ENCODE peak calls at places on chromosomes 7 and 10, in nine cellular contexts. S is GM10248, O is body of pancreas, K is PC-3, F is fibroblast of the aortic adventitia, N is HFFc6, L is uterus, Z is adrenal gland, Q is lung. V is an unnamed sample.

GRCh38 chr7:69126896-69127479 is 471.3 kb upstream of the AUTS2 start:
- DNase-seq in S (no peak), O (no peak), K (no peak), F (no peak), N (no peak), L (no peak), Z (no peak), Q (no peak), V (no peak)

GRCh38 chr7:57449904-57450303 is at the start of gene ZNF716:
- DNase-seq in S (no peak), O (no peak), K (no peak), F (no peak), N (no peak), L (no peak), Z (no peak), Q (no peak), V (no peak)

GRCh38 chr7:135685306-135686084 is 23.2 kb downstream of the STMP1 start:
- DNase-seq in S (no peak), O (no peak), K (no peak), F (no peak), N (peak), L (no peak), Z (no peak), Q (no peak), V (no peak)

GRCh38 chr7:30765359-30765758 is 5.9 kb upstream of the MINDY4 start:
- DNase-seq in S (no peak), O (no peak), K (no peak), F (no peak), N (no peak), L (no peak), Z (no peak), Q (no peak), V (peak)

GRCh38 chr7:94088560-94088959 is 84.4 kb upstream of the BET1 start:
- DNase-seq in S (no peak), O (no peak), K (no peak), F (peak), N (no peak), L (no peak), Z (no peak), Q (no peak), V (no peak)

GRCh38 chr10:25467861-25468260 is 293.1 kb downstream of the GPR158 start:
- DNase-seq in S (no peak), O (no peak), K (no peak), F (no peak), N (no peak), L (no peak), Z (no peak), Q (no peak), V (no peak)

GRCh38 chr10:69382382-69383117 is 34.2 kb downstream of the TACR2 start:
- DNase-seq in S (no peak), O (no peak), K (peak), F (peak), N (peak), L (peak), Z (no peak), Q (no peak), V (no peak)

GRCh38 chr7:44259547-44260457 is 59.0 kb downstream of the YKT6 start:
- DNase-seq in S (no peak), O (peak), K (peak), F (peak), N (peak), L (peak), Z (peak), Q (peak), V (peak)

GRCh38 chr10:2921956-2922680 is 145.2 kb upstream of the PFKP start:
- DNase-seq in S (no peak), O (no peak), K (peak), F (no peak), N (no peak), L (no peak), Z (no peak), Q (no peak), V (no peak)

GRCh38 chr7:17069146-17069545 is 187.4 kb upstream of the AGR3 start:
- DNase-seq in S (peak), O (no peak), K (no peak), F (no peak), N (no peak), L (no peak), Z (no peak), Q (no peak), V (no peak)

GRCh38 chr7:435518-436366 is 83.9 kb downstream of the PDGFA start:
- DNase-seq in S (no peak), O (no peak), K (peak), F (peak), N (no peak), L (no peak), Z (no peak), Q (no peak), V (no peak)

GRCh38 chr10:31322647-31323046 is 3.6 kb downstream of the ZEB1 start:
- DNase-seq in S (peak), O (no peak), K (no peak), F (peak), N (no peak), L (no peak), Z (no peak), Q (no peak), V (no peak)

GRCh38 chr7:129947701-129948100 is 5.1 kb downstream of the UBE2H start:
- DNase-seq in S (no peak), O (no peak), K (no peak), F (peak), N (no peak), L (no peak), Z (peak), Q (no peak), V (peak)

GRCh38 chr7:157077986-157078644 is 60.6 kb upstream of the UBE3C start:
- DNase-seq in S (no peak), O (no peak), K (no peak), F (no peak), N (no peak), L (no peak), Z (peak), Q (no peak), V (no peak)

GRCh38 chr7:151306860-151307259 is 34.8 kb upstream of the NUB1 start:
- DNase-seq in S (peak), O (no peak), K (no peak), F (no peak), N (no peak), L (no peak), Z (no peak), Q (no peak), V (peak)

GRCh38 chr10:35225204-35225603 is 98.6 kb downstream of the CREM start:
- DNase-seq in S (no peak), O (no peak), K (peak), F (no peak), N (no peak), L (no peak), Z (no peak), Q (no peak), V (no peak)

GRCh38 chr7:12715372-12716133 is 28.1 kb downstream of the ARL4A start:
- DNase-seq in S (no peak), O (no peak), K (peak), F (peak), N (peak), L (peak), Z (peak), Q (peak), V (peak)

GRCh38 chr7:152853236-152853635 is 93.7 kb downstream of the ACTR3B start:
- DNase-seq in S (no peak), O (no peak), K (no peak), F (no peak), N (no peak), L (no peak), Z (no peak), Q (no peak), V (no peak)

GRCh38 chr7:27917774-27918314 is 177.9 kb downstream of the TAX1BP1 start:
- DNase-seq in S (no peak), O (no peak), K (peak), F (peak), N (peak), L (no peak), Z (no peak), Q (no peak), V (no peak)

GRCh38 chr10:93454146-93454545 is 28.0 kb downstream of the MYOF start:
- DNase-seq in S (no peak), O (no peak), K (no peak), F (no peak), N (no peak), L (no peak), Z (no peak), Q (no peak), V (no peak)

GRCh38 chr10:3853547-3853989 is 68.6 kb upstream of the KLF6 start:
- DNase-seq in S (no peak), O (peak), K (peak), F (peak), N (peak), L (peak), Z (no peak), Q (peak), V (no peak)

GRCh38 chr10:49001861-49002675 is 62.4 kb upstream of the LRRC18 start:
- DNase-seq in S (no peak), O (no peak), K (no peak), F (no peak), N (no peak), L (no peak), Z (peak), Q (no peak), V (no peak)

GRCh38 chr7:73822319-73823173 is 8.2 kb upstream of the CLDN4 start:
- DNase-seq in S (no peak), O (no peak), K (peak), F (peak), N (peak), L (peak), Z (peak), Q (no peak), V (peak)

GRCh38 chr10:13272164-13272571 is 27.7 kb downstream of the PHYH start:
- DNase-seq in S (no peak), O (no peak), K (no peak), F (peak), N (no peak), L (peak), Z (peak), Q (peak), V (no peak)

GRCh38 chr7:93382362-93382761 is 150.2 kb downstream of the VPS50 start:
- DNase-seq in S (no peak), O (no peak), K (no peak), F (no peak), N (no peak), L (no peak), Z (no peak), Q (no peak), V (no peak)

GRCh38 chr10:7494034-7494433 is 83.2 kb upstream of the SFMBT2 start:
- DNase-seq in S (no peak), O (no peak), K (no peak), F (no peak), N (no peak), L (no peak), Z (no peak), Q (no peak), V (no peak)

GRCh38 chr7:43647772-43648643 is 65.1 kb downstream of the STK17A start:
- DNase-seq in S (peak), O (peak), K (peak), F (peak), N (peak), L (peak), Z (peak), Q (peak), V (no peak)

GRCh38 chr10:7157091-7157490 is 253.7 kb downstream of the SFMBT2 start:
- DNase-seq in S (no peak), O (no peak), K (no peak), F (no peak), N (no peak), L (no peak), Z (no peak), Q (no peak), V (no peak)

GRCh38 chr10:14698487-14699170 is 76.1 kb downstream of the FAM107B start:
- DNase-seq in S (no peak), O (no peak), K (peak), F (peak), N (peak), L (no peak), Z (peak), Q (no peak), V (no peak)

GRCh38 chr7:151194188-151194587 is 7.1 kb upstream of the ASB10 start:
- DNase-seq in S (no peak), O (no peak), K (no peak), F (no peak), N (no peak), L (no peak), Z (no peak), Q (no peak), V (no peak)

GRCh38 chr10:86363184-86363832 is 3.3 kb downstream of the GRID1 start:
- DNase-seq in S (peak), O (no peak), K (no peak), F (no peak), N (no peak), L (no peak), Z (peak), Q (no peak), V (no peak)

GRCh38 chr10:72086466-72087391 is 1.6 kb downstream of the SPOCK2 start:
- DNase-seq in S (peak), O (no peak), K (no peak), F (no peak), N (no peak), L (peak), Z (peak), Q (no peak), V (no peak)
- TF ChIP-seq CTCF in S (no peak), O (no peak), K (no peak), F (no peak), N (no peak), L (no peak), Z (peak), Q (no peak), V (no peak)

GRCh38 chr10:130028465-130028819 is 64.4 kb upstream of the EBF3 start:
- DNase-seq in S (no peak), O (no peak), K (no peak), F (no peak), N (no peak), L (no peak), Z (no peak), Q (no peak), V (no peak)
- TF ChIP-seq CTCF in S (no peak), O (no peak), K (no peak), F (no peak), N (no peak), L (no peak), Z (no peak), Q (no peak), V (no peak)

GRCh38 chr10:28248092-28248491 is 54.8 kb downstream of the MPP7 start:
- DNase-seq in S (no peak), O (no peak), K (no peak), F (peak), N (no peak), L (no peak), Z (no peak), Q (no peak), V (no peak)

GRCh38 chr10:28253174-28253783 is 49.6 kb downstream of the MPP7 start:
- DNase-seq in S (no peak), O (no peak), K (no peak), F (no peak), N (no peak), L (no peak), Z (no peak), Q (no peak), V (no peak)

GRCh38 chr10:28249512-28249911 is 53.4 kb downstream of the MPP7 start:
- DNase-seq in S (no peak), O (no peak), K (no peak), F (no peak), N (no peak), L (no peak), Z (no peak), Q (no peak), V (no peak)

GRCh38 chr10:28250358-28250757 is 52.5 kb downstream of the MPP7 start:
- DNase-seq in S (no peak), O (no peak), K (no peak), F (no peak), N (no peak), L (no peak), Z (no peak), Q (no peak), V (no peak)

GRCh38 chr10:28250782-28251181 is 52.1 kb downstream of the MPP7 start:
- DNase-seq in S (no peak), O (no peak), K (peak), F (peak), N (peak), L (no peak), Z (no peak), Q (no peak), V (no peak)
- TF ChIP-seq CTCF in S (peak), O (peak), K (peak), F (peak), N (peak), L (peak), Z (peak), Q (no peak), V (peak)

GRCh38 chr10:119644215-119644826 is 6.9 kb upstream of the BAG3 start:
- DNase-seq in S (no peak), O (no peak), K (no peak), F (no peak), N (no peak), L (no peak), Z (no peak), Q (no peak), V (no peak)
- TF ChIP-seq CTCF in S (no peak), O (no peak), K (peak), F (no peak), N (no peak), L (no peak), Z (peak), Q (no peak), V (no peak)

GRCh38 chr10:78850611-78851010 is 218.2 kb upstream of the ZMIZ1 start:
- DNase-seq in S (no peak), O (no peak), K (no peak), F (no peak), N (no peak), L (no peak), Z (no peak), Q (no peak), V (no peak)

GRCh38 chr10:78852447-78852846 is 216.3 kb upstream of the ZMIZ1 start:
- DNase-seq in S (no peak), O (no peak), K (no peak), F (no peak), N (no peak), L (no peak), Z (peak), Q (no peak), V (peak)

GRCh38 chr10:78853864-78854263 is 214.9 kb upstream of the ZMIZ1 start:
- DNase-seq in S (no peak), O (no peak), K (no peak), F (no peak), N (no peak), L (no peak), Z (no peak), Q (no peak), V (no peak)

GRCh38 chr10:78851652-78852051 is 217.1 kb upstream of the ZMIZ1 start:
- DNase-seq in S (no peak), O (no peak), K (no peak), F (no peak), N (no peak), L (no peak), Z (peak), Q (no peak), V (no peak)

GRCh38 chr10:78852856-78853255 is 215.9 kb upstream of the ZMIZ1 start:
- DNase-seq in S (no peak), O (peak), K (peak), F (peak), N (peak), L (no peak), Z (peak), Q (peak), V (no peak)
- TF ChIP-seq CTCF in S (peak), O (no peak), K (peak), F (peak), N (peak), L (no peak), Z (peak), Q (peak), V (no peak)

GRCh38 chr10:70442332-70442988 is 979 bp upstream of the NODAL start:
- DNase-seq in S (no peak), O (no peak), K (no peak), F (no peak), N (no peak), L (no peak), Z (no peak), Q (no peak), V (no peak)

GRCh38 chr10:70444613-70445222 is 3.2 kb upstream of the NODAL start:
- DNase-seq in S (no peak), O (no peak), K (no peak), F (no peak), N (no peak), L (no peak), Z (no peak), Q (no peak), V (no peak)

GRCh38 chr10:70445718-70446485 is 4.4 kb upstream of the NODAL start:
- DNase-seq in S (no peak), O (no peak), K (no peak), F (peak), N (no peak), L (no peak), Z (no peak), Q (no peak), V (no peak)

GRCh38 chr10:70448236-70448635 is 6.8 kb upstream of the NODAL start:
- DNase-seq in S (no peak), O (no peak), K (no peak), F (no peak), N (no peak), L (no peak), Z (no peak), Q (no peak), V (no peak)
- TF ChIP-seq CTCF in S (no peak), O (no peak), K (no peak), F (no peak), N (no peak), L (no peak), Z (no peak), Q (no peak), V (no peak)

GRCh38 chr10:88319960-88320517 is 263.1 kb downstream of the RNLS start:
- DNase-seq in S (no peak), O (no peak), K (no peak), F (no peak), N (no peak), L (no peak), Z (no peak), Q (no peak), V (no peak)

GRCh38 chr10:88315746-88316145 is 267.4 kb downstream of the RNLS start:
- DNase-seq in S (no peak), O (no peak), K (no peak), F (no peak), N (no peak), L (peak), Z (no peak), Q (no peak), V (no peak)

GRCh38 chr10:88316292-88316861 is 266.7 kb downstream of the RNLS start:
- DNase-seq in S (no peak), O (no peak), K (no peak), F (no peak), N (no peak), L (peak), Z (no peak), Q (no peak), V (no peak)

GRCh38 chr10:88317099-88317498 is 266.0 kb downstream of the RNLS start:
- DNase-seq in S (no peak), O (no peak), K (no peak), F (no peak), N (no peak), L (no peak), Z (no peak), Q (no peak), V (no peak)

GRCh38 chr10:88318803-88319202 is 264.3 kb downstream of the RNLS start:
- DNase-seq in S (no peak), O (no peak), K (no peak), F (no peak), N (no peak), L (no peak), Z (no peak), Q (no peak), V (no peak)
- TF ChIP-seq CTCF in S (no peak), O (no peak), K (no peak), F (peak), N (peak), L (no peak), Z (no peak), Q (no peak), V (no peak)

DNA sequence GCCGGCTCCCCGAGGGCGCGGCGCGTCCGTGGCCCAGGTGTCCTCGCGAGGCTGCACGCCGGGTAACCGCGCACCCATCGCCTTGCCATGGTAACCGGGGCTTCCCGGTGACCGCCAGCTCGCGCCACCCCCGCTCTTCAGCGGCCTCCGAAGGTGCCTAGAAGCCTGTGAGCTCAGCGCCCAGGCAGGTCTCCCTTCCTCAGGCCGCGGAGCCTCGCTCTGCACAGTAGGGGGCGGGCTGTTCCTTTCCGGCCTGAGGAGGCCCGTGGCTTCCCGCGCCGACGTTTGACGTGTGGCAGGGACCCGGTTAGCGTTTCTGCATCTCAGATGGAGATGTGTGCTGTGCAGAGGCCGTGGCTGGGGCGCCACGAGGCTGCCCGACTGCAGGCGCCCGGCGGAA is 117.1 kb downstream of the DYNC2I1 start:
- DNase-seq in S (no peak), O (peak), K (peak), F (no peak), N (no peak), L (no peak), Z (no peak), Q (no peak), V (no peak)
- TF ChIP-seq CTCF in S (peak), O (peak), K (peak), F (peak), N (no peak), L (no peak), Z (peak), Q (no peak), V (peak)

GRCh38 chr7:105689093-105689819 is 108.0 kb upstream of the EFCAB10 start:
- DNase-seq in S (no peak), O (no peak), K (no peak), F (no peak), N (no peak), L (no peak), Z (no peak), Q (no peak), V (no peak)

GRCh38 chr7:105690286-105690915 is 109.1 kb upstream of the EFCAB10 start:
- DNase-seq in S (no peak), O (no peak), K (peak), F (no peak), N (peak), L (no peak), Z (no peak), Q (no peak), V (no peak)

GRCh38 chr7:105693576-105693975 is 112.3 kb upstream of the EFCAB10 start:
- DNase-seq in S (no peak), O (no peak), K (no peak), F (no peak), N (no peak), L (no peak), Z (no peak), Q (no peak), V (no peak)

GRCh38 chr7:105691029-105691691 is 109.9 kb upstream of the EFCAB10 start:
- DNase-seq in S (peak), O (no peak), K (peak), F (peak), N (peak), L (peak), Z (peak), Q (no peak), V (no peak)

GRCh38 chr7:105691692-105692564 is 110.6 kb upstream of the EFCAB10 start:
- DNase-seq in S (peak), O (peak), K (peak), F (peak), N (peak), L (peak), Z (peak), Q (peak), V (peak)
- TF ChIP-seq CTCF in S (no peak), O (no peak), K (no peak), F (no peak), N (no peak), L (no peak), Z (no peak), Q (no peak), V (no peak)

V was measured in ascending aorta.